ENCODE peak calls at places on chromosomes 3 and 15, in four cellular contexts. G, M, J and S are unnamed samples.

GRCh38 chr3:151990696-151991376 is 117.4 kb downstream of the SUCNR1 start:
- DNase-seq in M (no peak), G (no peak), J (no peak), S (no peak)

GRCh38 chr3:128971421-128971820 is 22.5 kb downstream of the CFAP92 start:
- DNase-seq in G (no peak), M (no peak), J (no peak), S (no peak)

GRCh38 chr3:158845748-158846350 is 44.0 kb downstream of the MFSD1 start:
- DNase-seq in M (peak), J (peak), G (no peak), S (peak)

GRCh38 chr3:46087871-46088270 is 60.6 kb upstream of the XCR1 start:
- DNase-seq in M (no peak), G (no peak), J (no peak), S (no peak)

GRCh38 chr3:178320481-178321352 is 215.5 kb upstream of the KCNMB2 start:
- DNase-seq in G (no peak), M (no peak), J (no peak), S (no peak)

GRCh38 chr3:131658115-131658514 is 155.3 kb upstream of the MRPL3 start:
- DNase-seq in J (peak), G (no peak), M (peak), S (no peak)

GRCh38 chr3:37899101-37899707 is 37.5 kb downstream of the CTDSPL start:
- DNase-seq in G (peak), J (no peak), M (no peak), S (no peak)

GRCh38 chr15:69897471-69898237 is 200.1 kb downstream of the TLE3 start:
- DNase-seq in M (no peak), G (no peak), J (no peak), S (no peak)

GRCh38 chr3:110164632-110165240 is 827.4 kb upstream of the DPPA4 start:
- DNase-seq in M (no peak), J (no peak), G (no peak), S (no peak)

GRCh38 chr15:35397027-35397426 is 148.9 kb downstream of the DPH6 start:
- DNase-seq in M (no peak), J (no peak), G (no peak), S (no peak)

GRCh38 chr3:117036259-117036799 is 326.8 kb downstream of the TUSC7 start:
- DNase-seq in G (no peak), M (no peak), J (no peak), S (no peak)

GRCh38 chr3:148333091-148333490 is 364.6 kb upstream of the AGTR1 start:
- DNase-seq in M (no peak), G (no peak), J (no peak), S (no peak)

GRCh38 chr3:45807645-45808540 is 11.6 kb upstream of the SLC6A20 start:
- DNase-seq in G (no peak), J (no peak), M (no peak), S (no peak)

GRCh38 chr3:9912294-9912935 is 4.5 kb upstream of the IL17RC start:
- DNase-seq in J (no peak), G (no peak), M (no peak), S (no peak)

GRCh38 chr3:194135516-194135805 is 487 bp upstream of the HES1 start:
- DNase-seq in J (no peak), G (no peak), M (no peak), S (no peak)
- TF ChIP-seq CREM in J (no peak), G (no peak), M (no peak), S (no peak)

DNA sequence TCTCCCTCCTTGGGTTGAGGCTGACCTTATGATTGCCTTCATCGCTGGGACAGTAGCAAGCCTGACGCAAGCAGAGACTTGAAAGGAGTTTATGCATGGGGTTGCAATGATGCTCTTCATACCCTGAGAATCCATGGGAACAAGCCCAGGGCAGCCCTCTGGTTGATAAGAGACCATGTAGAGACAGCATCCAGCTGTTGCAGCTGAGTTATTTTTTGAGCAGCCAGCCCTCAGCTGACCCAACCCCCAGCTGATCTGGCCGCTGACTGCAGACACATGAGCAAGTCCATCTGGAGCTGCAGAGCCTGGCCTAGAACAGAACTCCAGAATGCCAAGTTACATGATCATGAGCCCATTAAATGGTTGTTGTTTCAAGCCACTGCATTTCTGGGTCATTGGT is 60.6 kb upstream of the ARNT2 start:
- DNase-seq in J (no peak), M (no peak), G (no peak), S (no peak)
- TF ChIP-seq CREM in J (no peak), M (no peak), G (no peak), S (no peak)

DNA sequence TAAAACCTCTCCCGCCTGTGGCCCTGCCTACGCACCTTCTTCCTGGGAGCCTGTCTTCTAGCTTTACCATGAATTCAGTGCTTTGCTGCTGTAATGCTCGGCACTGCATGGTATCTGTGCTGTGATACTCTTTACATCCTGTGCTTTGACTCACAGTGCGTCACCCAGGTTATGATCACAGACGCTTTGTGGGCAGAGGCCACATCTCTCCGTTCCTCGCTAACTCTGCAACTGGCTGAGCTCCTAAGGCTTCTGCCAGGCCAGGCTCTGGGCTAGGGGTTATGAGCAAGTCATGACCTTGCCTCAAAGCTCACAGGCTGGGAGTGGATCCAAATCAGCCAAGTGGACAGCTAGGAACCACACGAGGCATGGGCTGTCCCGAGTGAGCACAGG is 23.2 kb downstream of the SPTBN5 start:
- DNase-seq in J (no peak), M (no peak), G (no peak), S (no peak)
- TF ChIP-seq CREM in J (no peak), M (no peak), G (no peak), S (no peak)

DNA sequence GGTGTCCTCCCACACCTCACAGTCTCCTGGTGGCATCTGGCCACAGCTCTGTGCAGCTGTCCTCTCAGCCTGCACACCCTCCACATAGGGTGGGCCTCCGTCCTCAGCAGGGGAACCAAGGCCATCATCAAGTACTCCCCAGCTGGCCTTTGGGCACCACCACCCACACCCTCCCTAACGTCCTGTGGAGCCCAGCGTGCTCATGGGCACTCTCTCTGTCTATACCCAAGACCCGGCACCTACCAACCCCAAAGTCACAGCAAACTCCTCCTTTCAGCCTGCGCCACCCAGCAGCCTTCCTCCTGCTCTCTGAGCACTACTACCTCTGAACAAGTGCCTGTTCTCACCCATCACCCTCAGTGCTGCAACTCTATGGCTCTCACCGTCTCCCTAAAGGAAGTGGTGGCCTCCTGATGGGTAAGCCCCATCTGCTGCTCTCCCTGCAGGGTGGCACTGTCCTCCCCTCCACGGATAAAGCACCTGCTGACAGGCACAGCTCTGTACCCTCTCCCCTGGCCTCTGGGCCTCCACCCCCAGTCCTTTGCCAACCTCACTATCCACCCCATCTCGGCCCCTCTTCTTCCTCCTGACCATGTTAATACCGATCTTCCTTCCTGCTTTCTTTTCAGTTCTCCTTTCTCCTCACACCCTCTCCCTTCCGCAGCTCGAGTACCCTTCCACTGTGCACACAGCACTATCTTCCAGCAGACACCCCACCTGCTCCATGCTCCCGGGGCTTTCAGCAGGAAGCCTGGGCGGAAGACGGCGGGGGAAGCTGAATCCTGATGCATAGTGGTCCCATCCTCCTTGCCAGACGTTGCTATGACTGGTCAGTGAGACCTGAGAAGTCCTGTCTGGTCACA is 31.5 kb downstream of the SLC41A3 start:
- DNase-seq in M (no peak), G (no peak), J (no peak), S (no peak)
- TF ChIP-seq CREM in M (no peak), G (no peak), J (no peak), S (no peak)

GRCh38 chr3:58388550-58389061 is 45.0 kb downstream of the PDHB start:
- DNase-seq in M (peak), J (no peak), G (no peak), S (no peak)
- TF ChIP-seq CREM in M (no peak), J (no peak), G (no peak), S (no peak)

DNA sequence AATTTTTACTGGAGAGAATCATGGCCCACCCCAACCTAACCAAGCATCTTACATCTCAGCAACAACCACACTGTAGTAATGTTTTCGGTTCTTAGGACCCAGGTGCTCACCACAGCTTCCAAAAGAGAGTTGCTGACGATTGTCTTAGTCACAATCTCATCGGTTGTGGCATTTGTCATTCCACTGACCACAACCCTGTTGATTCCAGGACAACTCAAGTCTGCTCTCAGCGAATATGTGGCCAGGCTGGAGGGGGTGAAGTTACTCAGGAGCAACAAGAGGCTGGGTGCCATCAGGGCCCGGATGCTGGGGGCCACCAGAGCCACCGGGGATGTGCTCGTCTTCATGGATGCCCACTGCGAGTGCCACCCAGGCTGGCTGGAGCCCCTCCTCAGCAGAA is 25.9 kb downstream of the GALNT15 start:
- DNase-seq in M (no peak), J (no peak), G (no peak), S (no peak)
- TF ChIP-seq CREM in M (no peak), J (no peak), G (no peak), S (no peak)

DNA sequence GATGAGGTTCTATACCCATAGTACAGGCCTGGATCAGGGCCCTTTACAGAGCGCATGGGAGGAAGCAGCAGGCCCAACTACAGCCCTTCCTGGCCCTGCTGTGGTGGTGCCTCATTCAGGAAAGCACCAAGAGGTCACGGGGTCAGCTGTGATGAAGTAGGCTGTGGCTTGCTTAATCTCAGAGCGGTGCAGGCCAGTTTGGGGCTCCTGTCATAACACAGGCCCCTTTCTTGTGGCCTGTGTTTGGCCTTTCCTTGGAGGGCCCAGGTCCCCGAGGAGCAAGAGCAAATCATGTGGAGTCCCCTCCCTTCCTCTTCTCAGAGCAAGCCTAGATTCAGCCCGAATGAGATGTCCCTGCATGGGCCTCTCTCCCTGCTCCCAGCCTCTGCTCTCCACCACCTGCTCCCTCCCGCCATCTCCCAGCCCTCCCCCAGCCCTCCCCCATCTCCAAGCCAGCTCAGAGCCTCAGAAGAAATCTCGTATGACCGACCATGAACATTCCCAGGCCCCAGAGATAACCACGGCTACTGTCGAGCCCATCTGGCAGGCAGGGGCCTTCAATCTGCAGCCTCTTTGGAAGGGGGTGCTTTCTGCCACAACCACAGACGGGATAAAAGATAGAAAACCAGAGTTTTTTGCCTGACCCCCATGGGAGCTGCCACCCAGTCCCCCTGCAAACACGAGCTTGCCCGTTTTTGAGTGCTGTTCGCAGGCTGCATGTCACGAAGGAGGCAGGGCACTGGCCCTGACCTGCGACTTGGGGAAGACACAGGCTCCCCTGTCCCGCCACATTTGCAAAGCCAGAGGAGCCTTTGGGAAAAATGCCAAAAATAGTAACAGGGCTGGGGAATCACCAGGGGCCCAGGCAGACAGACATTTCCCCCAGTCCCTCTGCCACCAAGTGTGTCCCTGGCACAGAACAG is 32.3 kb upstream of the DUSP7 start:
- DNase-seq in G (no peak), M (peak), J (peak), S (no peak)
- TF ChIP-seq CREM in G (no peak), M (no peak), J (no peak), S (no peak)

DNA sequence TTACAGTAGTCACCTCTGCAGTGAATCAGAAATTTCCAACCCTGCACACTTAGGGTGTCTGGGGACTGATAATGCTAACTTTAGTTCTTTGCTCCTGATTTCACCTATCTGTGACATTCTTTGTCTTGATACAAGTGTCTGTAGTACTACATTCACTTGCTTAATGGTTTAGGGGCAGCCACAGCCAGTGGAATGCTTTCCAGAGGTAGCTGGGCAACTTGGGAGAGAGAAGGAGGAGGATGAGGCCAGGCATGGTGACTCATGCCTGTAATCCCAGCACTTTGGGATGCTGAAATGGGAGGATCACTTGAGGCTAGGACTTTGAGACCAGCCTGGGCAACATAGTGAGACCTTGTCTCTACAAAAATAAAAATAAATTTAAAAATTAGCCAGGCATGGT is 8.5 kb downstream of the BAHD1 start:
- DNase-seq in M (no peak), J (no peak), G (no peak), S (no peak)
- TF ChIP-seq CREM in M (no peak), J (no peak), G (no peak), S (no peak)

DNA sequence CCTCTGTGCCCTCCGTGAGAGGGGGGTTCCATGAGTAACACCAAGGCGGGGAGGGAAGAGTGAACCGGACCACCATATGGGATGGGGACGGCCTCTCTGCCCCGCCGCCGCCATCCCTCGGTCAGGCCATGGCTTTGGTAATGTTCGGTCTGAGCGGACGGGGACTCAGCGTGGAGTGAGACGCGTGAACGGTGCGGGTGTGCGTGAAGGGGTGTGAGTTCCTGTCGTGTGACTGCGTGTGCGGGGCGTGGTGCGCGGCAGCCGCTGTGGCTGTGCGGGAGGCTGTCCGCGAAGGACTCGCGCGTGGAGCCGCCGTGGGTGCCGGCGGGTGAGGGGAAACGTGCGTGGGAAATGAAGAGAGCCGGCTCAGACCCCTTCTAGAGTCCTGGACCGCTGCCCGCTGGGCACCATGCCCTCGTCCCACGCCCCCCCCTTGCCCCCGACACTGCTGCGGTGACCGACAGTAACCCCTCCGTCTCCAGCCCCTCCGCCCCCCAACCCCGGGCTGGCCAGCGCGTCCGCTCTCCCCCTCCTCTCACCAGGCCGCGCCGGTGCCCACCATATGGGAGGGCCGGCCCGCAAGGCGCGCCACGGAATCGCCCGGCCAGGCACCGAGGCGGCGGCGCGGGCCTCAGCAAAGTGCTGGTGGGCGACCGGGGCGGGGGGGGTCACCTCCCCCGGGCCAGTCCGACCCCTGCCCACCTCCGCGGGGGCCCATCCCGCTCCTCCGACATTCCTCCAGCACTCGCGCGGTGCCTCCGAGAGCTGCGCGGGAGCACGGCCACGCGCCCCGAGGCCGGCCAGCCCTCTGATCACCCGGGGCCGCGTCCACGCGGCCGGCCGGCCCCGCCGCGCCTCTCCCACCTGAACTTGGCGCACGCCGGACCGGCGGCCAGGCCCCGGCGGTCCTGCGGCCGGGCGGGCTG is 572 bp downstream of the KLF15 start:
- DNase-seq in M (no peak), G (no peak), J (no peak), S (no peak)
- TF ChIP-seq CREM in M (no peak), G (no peak), J (no peak), S (no peak)

DNA sequence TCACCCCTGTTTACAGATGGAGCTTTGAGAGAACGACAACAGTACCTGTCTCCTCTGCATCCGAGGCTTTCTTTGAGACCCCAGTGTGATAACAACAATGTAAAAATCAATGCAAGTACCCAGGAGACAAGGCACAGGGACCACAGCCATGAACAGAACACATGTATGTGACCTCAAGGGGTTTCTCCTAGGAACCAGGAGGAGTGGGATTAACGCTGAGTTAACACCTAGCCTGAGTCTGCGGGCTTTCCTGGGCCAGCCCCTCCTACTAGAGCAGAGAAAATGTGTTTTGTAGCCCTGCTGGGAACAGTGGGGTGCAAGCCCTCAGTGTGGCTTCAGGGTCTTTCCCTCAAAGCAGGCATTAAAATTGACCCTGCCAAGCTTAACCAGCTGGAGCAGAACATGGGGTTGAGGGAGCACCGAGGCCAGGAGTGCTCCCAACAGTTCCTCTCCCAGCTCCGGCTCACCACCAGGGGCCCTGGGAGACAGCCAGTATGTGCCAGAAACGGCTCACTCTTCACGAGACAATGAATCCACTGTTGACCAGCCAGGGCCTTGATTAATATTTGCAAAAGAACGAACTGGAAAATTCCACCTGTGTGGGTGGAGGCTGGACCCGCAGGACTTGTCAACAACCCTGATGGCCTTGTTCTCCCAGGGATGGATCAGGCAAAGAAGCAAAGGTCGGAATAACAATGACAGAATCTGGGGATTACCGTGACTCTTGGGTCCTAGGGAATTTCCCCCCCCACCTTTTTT is 3.6 kb downstream of the CHDH start:
- DNase-seq in M (peak), G (no peak), J (no peak), S (peak)
- TF ChIP-seq CREM in M (no peak), G (no peak), J (no peak), S (no peak)